ENCODE peak calls at places on chromosomes 16 and 17, in eight cellular contexts. E, O, F, G, D, Q, X and B are unnamed samples.

GRCh38 chr17:37833237-37833859 is 88.5 kb upstream of the HNF1B start:
- DNase-seq in X (no peak), G (no peak), Q (no peak), O (no peak), D (no peak), F (no peak), E (no peak), B (no peak)

GRCh38 chr16:1188781-1189189 is 35.9 kb downstream of the CACNA1H start:
- DNase-seq in O (peak), E (no peak), X (peak), G (no peak), Q (no peak), D (no peak), F (no peak), B (peak)

GRCh38 chr17:62692159-62692651 is 64.7 kb downstream of the MRC2 start:
- DNase-seq in O (no peak), E (no peak), D (no peak), Q (no peak), X (no peak), F (no peak), G (no peak), B (no peak)

GRCh38 chr17:77501101-77501566 is 360.4 kb downstream of the SEC14L1 start:
- DNase-seq in O (peak), D (peak), G (peak), Q (peak), F (no peak), E (no peak), X (peak), B (peak)

GRCh38 chr17:53191878-53192277 is 630.8 kb upstream of the KIF2B start:
- DNase-seq in Q (no peak), F (no peak), D (no peak), E (no peak), X (no peak), G (no peak), O (no peak), B (no peak)

GRCh38 chr16:85612801-85613608 is at the start of gene GSE1:
- DNase-seq in D (peak), G (peak), O (peak), E (peak), Q (peak), X (peak), F (no peak), B (peak)

GRCh38 chr16:74463888-74464287 is 42.6 kb upstream of the CLEC18B start:
- DNase-seq in O (no peak), Q (no peak), G (no peak), D (no peak), X (no peak), F (no peak), E (no peak), B (no peak)

GRCh38 chr17:31627960-31628359 is 231.1 kb downstream of the COPRS start:
- DNase-seq in E (peak), F (peak), D (no peak), G (no peak), O (no peak), Q (no peak), X (no peak), B (peak)

GRCh38 chr16:81926036-81926435 is 85.2 kb downstream of the SDR42E1 start:
- DNase-seq in O (no peak), E (no peak), X (no peak), G (no peak), F (no peak), D (no peak), Q (peak), B (no peak)

GRCh38 chr17:76076765-76077581 is 2.0 kb upstream of the ZACN start:
- DNase-seq in F (no peak), X (peak), D (no peak), E (no peak), O (no peak), Q (no peak), G (no peak), B (peak)

GRCh38 chr17:81869221-81870154 is 1.6 kb downstream of the ARHGDIA start:
- DNase-seq in D (peak), O (peak), G (no peak), E (no peak), Q (no peak), X (peak), F (no peak), B (peak)

GRCh38 chr17:40168262-40168832 is 8.9 kb upstream of the RAPGEFL1 start:
- DNase-seq in O (peak), E (peak), F (peak), Q (no peak), X (peak), G (no peak), D (peak), B (peak)

GRCh38 chr16:68752602-68753001 is 15.5 kb downstream of the CDH1 start:
- DNase-seq in D (no peak), Q (no peak), X (no peak), O (peak), F (no peak), G (no peak), E (no peak), B (no peak)

GRCh38 chr17:32345953-32346600 is 3.9 kb upstream of the ZNF207 start:
- DNase-seq in O (no peak), D (no peak), X (no peak), F (no peak), G (no peak), E (no peak), Q (no peak), B (no peak)

GRCh38 chr17:48479014-48479402 is 49.0 kb upstream of the SKAP1 start:
- DNase-seq in E (no peak), Q (no peak), F (no peak), D (no peak), G (no peak), X (no peak), O (no peak), B (no peak)

GRCh38 chr16:89006036-89006752 is 29.2 kb upstream of the CBFA2T3 start:
- DNase-seq in O (no peak), Q (no peak), D (no peak), G (no peak), X (no peak), F (no peak), E (no peak), B (no peak)

GRCh38 chr16:51465026-51465425 is 314.0 kb upstream of the SALL1 start:
- DNase-seq in G (no peak), D (no peak), F (peak), E (peak), Q (no peak), O (no peak), X (no peak), B (peak)

GRCh38 chr17:16446338-16446983 is 31.1 kb downstream of the TRPV2 start:
- DNase-seq in Q (no peak), X (no peak), O (no peak), D (no peak), E (no peak), G (no peak), F (no peak), B (no peak)

GRCh38 chr16:30677931-30678585 is 19.8 kb downstream of the FBRS start:
- DNase-seq in O (no peak), X (peak), F (no peak), D (no peak), Q (no peak), G (no peak), E (no peak), B (no peak)

GRCh38 chr17:27473748-27474609 is 17.7 kb downstream of the KSR1 start:
- DNase-seq in O (peak), X (no peak), Q (no peak), G (no peak), E (no peak), D (no peak), F (no peak), B (no peak)

GRCh38 chr17:7304179-7304578 is 3.2 kb upstream of the EIF5A start:
- DNase-seq in F (no peak), G (no peak), Q (no peak), O (no peak), D (no peak), E (no peak), X (no peak), B (no peak)

GRCh38 chr17:4635823-4636375 is 5.6 kb downstream of the ALOX15 start:
- DNase-seq in Q (peak), O (no peak), F (no peak), E (no peak), X (no peak), D (no peak), G (no peak), B (no peak)

GRCh38 chr17:74605361-74605760 is 13.3 kb upstream of the CD300LD start:
- DNase-seq in E (peak), F (peak), O (peak), Q (peak), X (no peak), D (peak), G (no peak), B (peak)

GRCh38 chr17:37791434-37791833 is 46.6 kb upstream of the HNF1B start:
- DNase-seq in E (no peak), G (no peak), F (no peak), D (peak), O (peak), X (peak), Q (no peak), B (peak)

GRCh38 chr17:60356947-60357346 is 35.0 kb downstream of the USP32 start:
- DNase-seq in Q (no peak), F (no peak), E (peak), X (no peak), D (no peak), O (no peak), G (no peak), B (peak)

GRCh38 chr17:77281024-77281903 is 140.5 kb downstream of the SEC14L1 start:
- DNase-seq in Q (no peak), D (peak), E (peak), F (no peak), X (peak), O (peak), G (no peak), B (no peak)

GRCh38 chr17:78965369-78965982 is 14.2 kb downstream of the LGALS3BP start:
- DNase-seq in X (no peak), G (no peak), Q (no peak), D (no peak), F (no peak), E (no peak), O (no peak), B (no peak)

GRCh38 chr16:77675464-77676324 is 46.6 kb upstream of the NUDT7 start:
- DNase-seq in X (peak), G (peak), D (peak), Q (peak), F (no peak), E (peak), O (peak), B (peak)

GRCh38 chr17:11624968-11625367 is 26.7 kb downstream of the DNAH9 start:
- DNase-seq in D (no peak), F (no peak), G (no peak), X (no peak), Q (no peak), O (no peak), E (no peak), B (no peak)

GRCh38 chr17:11628374-11628773 is 30.1 kb downstream of the DNAH9 start:
- DNase-seq in D (no peak), O (no peak), G (no peak), Q (no peak), F (no peak), E (no peak), X (peak), B (no peak)

GRCh38 chr17:11625878-11626277 is 27.6 kb downstream of the DNAH9 start:
- DNase-seq in F (no peak), Q (no peak), O (no peak), G (no peak), D (no peak), X (no peak), E (no peak), B (no peak)

GRCh38 chr17:11628831-11629230 is 30.6 kb downstream of the DNAH9 start:
- DNase-seq in Q (no peak), D (no peak), E (no peak), X (no peak), O (no peak), G (no peak), F (no peak), B (no peak)

DNA sequence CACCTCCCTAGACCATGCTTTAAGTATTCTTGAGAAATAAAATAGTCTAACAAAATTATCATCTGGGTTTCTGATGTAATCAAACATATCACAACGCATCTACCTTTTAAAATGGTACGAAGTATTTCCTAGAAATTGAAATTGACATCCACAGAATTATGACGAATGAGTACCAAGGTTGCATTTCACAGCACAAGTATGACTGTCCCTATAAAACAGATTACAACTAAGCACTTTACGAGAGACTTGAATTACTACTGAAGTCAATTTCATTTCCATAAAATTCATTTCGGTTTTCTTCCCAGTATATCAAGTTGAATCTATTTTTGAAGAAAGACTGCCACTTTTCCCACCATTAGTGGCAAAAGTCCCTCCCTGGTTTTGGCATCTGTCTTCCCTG is 29.0 kb downstream of the DNAH9 start:
- DNase-seq in D (no peak), Q (no peak), O (no peak), F (no peak), X (no peak), G (no peak), E (no peak), B (no peak)
- TF ChIP-seq CTCF in D (no peak), Q (no peak), O (no peak), F (no peak), X (no peak), G (no peak), E (no peak), B (no peak)

DNA sequence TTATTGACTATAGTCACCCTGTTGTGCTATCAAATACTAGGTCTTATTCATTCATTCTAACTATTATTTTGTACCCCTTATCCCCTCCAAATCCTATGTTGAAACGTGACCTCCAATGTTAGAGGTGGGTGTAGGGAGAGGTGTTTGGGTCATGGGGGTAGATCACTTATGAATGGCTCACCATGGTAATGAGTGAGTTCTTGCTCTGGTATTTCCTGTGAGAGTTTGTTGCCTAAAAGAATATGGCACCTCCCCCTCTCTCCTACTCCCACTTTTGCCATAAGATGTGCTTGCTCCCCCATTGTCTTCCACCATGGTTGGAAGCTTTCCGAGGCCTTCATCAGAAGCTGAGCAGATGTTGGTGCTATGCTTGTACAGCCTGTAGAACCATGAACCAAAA is 59.3 kb upstream of the BRD7 start:
- DNase-seq in F (no peak), D (no peak), Q (no peak), O (no peak), G (no peak), X (no peak), E (no peak), B (no peak)
- H3K4me3 ChIP-seq in F (no peak), D (no peak), Q (no peak), O (no peak), G (no peak), X (no peak), E (no peak), B (no peak)

DNA sequence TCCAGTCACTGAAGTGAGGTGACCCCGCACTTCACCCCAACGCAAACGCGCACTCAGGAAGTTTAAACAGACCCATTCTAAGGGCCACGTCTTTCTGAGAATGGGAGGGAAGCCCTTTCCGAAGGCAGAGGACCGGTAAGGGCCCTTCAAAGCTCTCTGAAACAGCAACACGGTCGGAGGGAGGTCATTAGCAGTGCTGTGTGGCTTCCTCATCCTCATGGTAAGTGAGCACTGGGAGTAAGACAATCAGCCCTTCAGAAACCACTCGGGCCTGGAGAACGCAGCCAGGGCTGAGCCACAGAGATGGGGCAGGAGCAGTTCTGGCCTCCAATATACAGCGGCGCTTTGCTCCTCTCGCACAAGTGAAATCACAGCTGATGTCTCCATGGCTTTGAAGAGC is 23.7 kb downstream of the SRL start:
- DNase-seq in D (no peak), F (no peak), Q (no peak), E (no peak), X (no peak), O (no peak), G (no peak), B (no peak)
- TF ChIP-seq CTCF in D (no peak), F (no peak), Q (no peak), E (no peak), X (no peak), O (no peak), G (no peak), B (no peak)

GRCh38 chr17:58308985-58309917 is 19.3 kb downstream of the TSPOAP1 start:
- DNase-seq in Q (no peak), G (peak), E (no peak), F (no peak), X (no peak), O (no peak), D (no peak), B (no peak)
- H3K4me3 ChIP-seq in Q (no peak), G (no peak), E (no peak), F (no peak), X (no peak), O (no peak), D (no peak), B (no peak)

GRCh38 chr17:43219001-43219400 is 7.3 kb downstream of the TMEM106A start:
- DNase-seq in E (no peak), F (no peak), X (no peak), G (no peak), Q (peak), D (no peak), O (no peak), B (no peak)

GRCh38 chr17:43216369-43216761 is 4.7 kb downstream of the TMEM106A start:
- DNase-seq in D (no peak), F (no peak), X (no peak), G (peak), E (no peak), O (no peak), Q (no peak), B (no peak)

GRCh38 chr17:43217614-43218087 is 6.0 kb downstream of the TMEM106A start:
- DNase-seq in G (no peak), X (no peak), D (no peak), Q (no peak), E (no peak), F (no peak), O (no peak), B (no peak)

GRCh38 chr17:43215341-43215740 is 3.7 kb downstream of the TMEM106A start:
- DNase-seq in G (no peak), O (no peak), X (no peak), E (no peak), F (no peak), Q (no peak), D (no peak), B (no peak)

DNA sequence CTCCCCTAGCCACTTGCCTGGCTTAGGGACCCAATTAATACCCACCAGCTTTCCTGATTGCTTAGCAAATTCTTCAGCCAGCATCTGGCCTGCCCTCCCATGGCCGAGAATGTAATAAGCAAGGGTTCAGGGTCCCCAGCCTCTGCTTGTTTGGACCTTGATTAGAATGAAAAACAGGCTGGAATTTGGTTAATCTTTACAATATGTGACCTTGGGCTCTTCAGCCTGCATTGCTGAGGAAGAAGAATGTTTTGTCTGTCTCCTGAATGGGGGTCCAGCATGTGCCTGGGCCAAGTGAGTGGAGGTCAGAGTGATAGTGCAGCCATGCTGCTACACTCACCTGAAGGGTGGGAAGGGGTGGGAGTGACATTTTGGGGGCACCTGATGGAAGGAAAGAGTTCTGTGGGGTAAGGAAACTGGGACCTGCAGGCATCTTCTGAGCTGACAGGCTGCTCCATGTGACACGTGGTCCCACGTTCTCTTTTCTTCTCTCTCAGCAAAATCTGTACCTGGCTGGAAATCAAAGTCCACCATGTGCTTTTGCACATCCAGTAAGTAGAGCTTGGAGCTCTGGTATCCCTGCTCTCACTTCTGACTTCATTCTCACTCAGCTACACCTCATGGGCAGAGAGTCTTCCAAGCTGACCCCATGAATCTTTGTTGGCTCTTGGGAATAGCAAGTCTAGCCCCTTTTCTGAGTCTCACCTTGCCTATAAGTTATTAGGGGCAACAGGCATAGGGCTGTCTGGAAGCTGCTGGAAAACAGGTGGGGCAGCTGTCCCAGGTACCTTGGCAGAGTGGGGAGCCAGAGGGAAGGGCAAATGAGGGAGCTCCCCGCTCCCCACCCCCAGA is 5.3 kb downstream of the TMEM106A start:
- DNase-seq in X (no peak), D (no peak), E (no peak), G (peak), Q (no peak), F (no peak), O (peak), B (no peak)
- TF ChIP-seq CTCF in X (no peak), D (no peak), E (no peak), G (no peak), Q (no peak), F (no peak), O (no peak), B (no peak)